ENCODE peak calls at places on chromosomes 12 and 14, in eight cellular contexts. One of them, this sample, is unnamed.

GRCh38 chr12:71594214-71594948 is 69.3 kb downstream of the ZFC3H1 start:
- DNase-seq in cardiac muscle cell: peak
- DNase-seq in upper lobe of left lung: no peak
- DNase-seq in colonic mucosa: no peak
- DNase-seq in right lobe of liver: no peak
- DNase-seq in dorsolateral prefrontal cortex: no peak
- DNase-seq in body of pancreas: peak
- DNase-seq in CD8-positive, alpha-beta T cell: no peak
- DNase-seq in this sample: no peak

GRCh38 chr14:65156568-65157366 is 54.5 kb upstream of the MAX start:
- DNase-seq in cardiac muscle cell: peak
- DNase-seq in upper lobe of left lung: peak
- DNase-seq in colonic mucosa: no peak
- DNase-seq in right lobe of liver: peak
- DNase-seq in dorsolateral prefrontal cortex: no peak
- DNase-seq in body of pancreas: no peak
- DNase-seq in CD8-positive, alpha-beta T cell: no peak
- DNase-seq in this sample: no peak

GRCh38 chr12:66497000-66497897 is 181.6 kb downstream of the GRIP1 start:
- DNase-seq in cardiac muscle cell: peak
- DNase-seq in upper lobe of left lung: no peak
- DNase-seq in colonic mucosa: no peak
- DNase-seq in right lobe of liver: no peak
- DNase-seq in dorsolateral prefrontal cortex: no peak
- DNase-seq in body of pancreas: no peak
- DNase-seq in CD8-positive, alpha-beta T cell: no peak
- DNase-seq in this sample: no peak

GRCh38 chr12:107642240-107642639 is 43.4 kb upstream of the PWP1 start:
- DNase-seq in cardiac muscle cell: no peak
- DNase-seq in upper lobe of left lung: no peak
- DNase-seq in colonic mucosa: no peak
- DNase-seq in right lobe of liver: no peak
- DNase-seq in dorsolateral prefrontal cortex: no peak
- DNase-seq in body of pancreas: no peak
- DNase-seq in CD8-positive, alpha-beta T cell: no peak
- DNase-seq in this sample: no peak

GRCh38 chr14:50599700-50600444 is 39.9 kb downstream of the ATL1 start:
- DNase-seq in cardiac muscle cell: peak
- DNase-seq in upper lobe of left lung: no peak
- DNase-seq in colonic mucosa: no peak
- DNase-seq in right lobe of liver: no peak
- DNase-seq in dorsolateral prefrontal cortex: no peak
- DNase-seq in body of pancreas: no peak
- DNase-seq in CD8-positive, alpha-beta T cell: no peak
- DNase-seq in this sample: no peak

GRCh38 chr12:25840678-25841077 is 117.8 kb upstream of the RASSF8 start:
- DNase-seq in cardiac muscle cell: peak
- DNase-seq in upper lobe of left lung: no peak
- DNase-seq in colonic mucosa: no peak
- DNase-seq in right lobe of liver: no peak
- DNase-seq in dorsolateral prefrontal cortex: no peak
- DNase-seq in body of pancreas: no peak
- DNase-seq in CD8-positive, alpha-beta T cell: no peak
- DNase-seq in this sample: no peak

GRCh38 chr12:98483621-98484455 is 31.6 kb upstream of the TMPO start:
- DNase-seq in cardiac muscle cell: peak
- DNase-seq in upper lobe of left lung: no peak
- DNase-seq in colonic mucosa: no peak
- DNase-seq in right lobe of liver: no peak
- DNase-seq in dorsolateral prefrontal cortex: no peak
- DNase-seq in body of pancreas: peak
- DNase-seq in CD8-positive, alpha-beta T cell: no peak
- DNase-seq in this sample: no peak

GRCh38 chr12:128863957-128864356 is 10.7 kb downstream of the GLT1D1 start:
- DNase-seq in cardiac muscle cell: no peak
- DNase-seq in upper lobe of left lung: no peak
- DNase-seq in colonic mucosa: no peak
- DNase-seq in right lobe of liver: peak
- DNase-seq in dorsolateral prefrontal cortex: no peak
- DNase-seq in body of pancreas: no peak
- DNase-seq in CD8-positive, alpha-beta T cell: no peak
- DNase-seq in this sample: no peak

DNA sequence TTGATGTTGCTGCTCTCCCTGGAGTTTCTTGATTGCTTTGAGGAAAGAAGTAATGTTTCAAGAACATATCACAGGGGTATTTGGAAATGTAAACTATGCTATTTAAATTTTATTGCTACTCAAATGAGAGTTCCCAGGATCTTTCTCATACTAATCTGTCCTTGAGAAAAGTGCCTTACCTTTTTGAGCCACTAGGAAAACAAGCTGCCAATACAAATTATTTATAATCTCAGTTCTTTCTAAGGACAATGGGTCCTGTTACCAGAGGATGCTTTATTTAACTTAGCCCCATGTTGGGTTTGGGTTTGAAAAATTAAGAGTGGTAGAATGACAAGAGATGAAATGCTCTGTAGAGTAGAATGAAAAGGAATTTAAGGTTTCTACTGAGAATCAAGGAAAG is 258.2 kb upstream of the PRKD1 start:
- DNase-seq in cardiac muscle cell: no peak
- DNase-seq in upper lobe of left lung: no peak
- DNase-seq in colonic mucosa: no peak
- DNase-seq in right lobe of liver: no peak
- DNase-seq in dorsolateral prefrontal cortex: no peak
- DNase-seq in body of pancreas: no peak
- DNase-seq in CD8-positive, alpha-beta T cell: no peak
- DNase-seq in this sample: no peak
- TF ChIP-seq CTCF in cardiac muscle cell: no peak
- TF ChIP-seq CTCF in upper lobe of left lung: no peak
- TF ChIP-seq CTCF in colonic mucosa: no peak
- TF ChIP-seq CTCF in right lobe of liver: no peak
- TF ChIP-seq CTCF in dorsolateral prefrontal cortex: no peak
- TF ChIP-seq CTCF in body of pancreas: no peak
- TF ChIP-seq CTCF in CD8-positive, alpha-beta T cell: no peak
- TF ChIP-seq CTCF in this sample: no peak

GRCh38 chr12:14614704-14615121 is 47.0 kb upstream of the PLBD1 start:
- DNase-seq in cardiac muscle cell: no peak
- DNase-seq in upper lobe of left lung: no peak
- DNase-seq in colonic mucosa: peak
- DNase-seq in right lobe of liver: no peak
- DNase-seq in dorsolateral prefrontal cortex: no peak
- DNase-seq in body of pancreas: no peak
- DNase-seq in CD8-positive, alpha-beta T cell: no peak
- DNase-seq in this sample: no peak

GRCh38 chr12:14621821-14622220 is 54.1 kb upstream of the PLBD1 start:
- DNase-seq in cardiac muscle cell: no peak
- DNase-seq in upper lobe of left lung: no peak
- DNase-seq in colonic mucosa: no peak
- DNase-seq in right lobe of liver: no peak
- DNase-seq in dorsolateral prefrontal cortex: no peak
- DNase-seq in body of pancreas: no peak
- DNase-seq in CD8-positive, alpha-beta T cell: no peak
- DNase-seq in this sample: no peak

GRCh38 chr12:14618990-14619389 is 51.3 kb upstream of the PLBD1 start:
- DNase-seq in cardiac muscle cell: peak
- DNase-seq in upper lobe of left lung: no peak
- DNase-seq in colonic mucosa: no peak
- DNase-seq in right lobe of liver: no peak
- DNase-seq in dorsolateral prefrontal cortex: peak
- DNase-seq in body of pancreas: no peak
- DNase-seq in CD8-positive, alpha-beta T cell: no peak
- DNase-seq in this sample: peak

GRCh38 chr12:14619731-14620501 is 52.2 kb upstream of the PLBD1 start:
- DNase-seq in cardiac muscle cell: no peak
- DNase-seq in upper lobe of left lung: no peak
- DNase-seq in colonic mucosa: peak
- DNase-seq in right lobe of liver: no peak
- DNase-seq in dorsolateral prefrontal cortex: no peak
- DNase-seq in body of pancreas: peak
- DNase-seq in CD8-positive, alpha-beta T cell: no peak
- DNase-seq in this sample: no peak
- H3K27ac ChIP-seq in cardiac muscle cell: no peak
- H3K27ac ChIP-seq in upper lobe of left lung: no peak
- H3K27ac ChIP-seq in colonic mucosa: peak
- H3K27ac ChIP-seq in right lobe of liver: no peak
- H3K27ac ChIP-seq in dorsolateral prefrontal cortex: no peak
- H3K27ac ChIP-seq in body of pancreas: peak
- H3K27ac ChIP-seq in CD8-positive, alpha-beta T cell: no peak
- H3K27ac ChIP-seq in this sample: no peak

GRCh38 chr12:852864-853263 is 96.6 kb downstream of the RAD52 start:
- DNase-seq in cardiac muscle cell: no peak
- DNase-seq in upper lobe of left lung: no peak
- DNase-seq in colonic mucosa: no peak
- DNase-seq in right lobe of liver: no peak
- DNase-seq in dorsolateral prefrontal cortex: no peak
- DNase-seq in body of pancreas: no peak
- DNase-seq in CD8-positive, alpha-beta T cell: no peak
- DNase-seq in this sample: no peak
- TF ChIP-seq CTCF in cardiac muscle cell: no peak
- TF ChIP-seq CTCF in upper lobe of left lung: no peak
- TF ChIP-seq CTCF in colonic mucosa: no peak
- TF ChIP-seq CTCF in right lobe of liver: no peak
- TF ChIP-seq CTCF in dorsolateral prefrontal cortex: no peak
- TF ChIP-seq CTCF in body of pancreas: no peak
- TF ChIP-seq CTCF in CD8-positive, alpha-beta T cell: no peak
- TF ChIP-seq CTCF in this sample: no peak

GRCh38 chr12:11884661-11885060 is 186.1 kb upstream of the BCL2L14 start:
- DNase-seq in cardiac muscle cell: peak
- DNase-seq in upper lobe of left lung: no peak
- DNase-seq in colonic mucosa: peak
- DNase-seq in right lobe of liver: no peak
- DNase-seq in dorsolateral prefrontal cortex: no peak
- DNase-seq in body of pancreas: no peak
- DNase-seq in CD8-positive, alpha-beta T cell: no peak
- DNase-seq in this sample: no peak

GRCh38 chr12:11886339-11886738 is 184.4 kb upstream of the BCL2L14 start:
- DNase-seq in cardiac muscle cell: no peak
- DNase-seq in upper lobe of left lung: no peak
- DNase-seq in colonic mucosa: no peak
- DNase-seq in right lobe of liver: no peak
- DNase-seq in dorsolateral prefrontal cortex: no peak
- DNase-seq in body of pancreas: no peak
- DNase-seq in CD8-positive, alpha-beta T cell: no peak
- DNase-seq in this sample: no peak

GRCh38 chr12:11888029-11888428 is 182.7 kb upstream of the BCL2L14 start:
- DNase-seq in cardiac muscle cell: no peak
- DNase-seq in upper lobe of left lung: no peak
- DNase-seq in colonic mucosa: no peak
- DNase-seq in right lobe of liver: no peak
- DNase-seq in dorsolateral prefrontal cortex: no peak
- DNase-seq in body of pancreas: no peak
- DNase-seq in CD8-positive, alpha-beta T cell: no peak
- DNase-seq in this sample: no peak

GRCh38 chr12:11882301-11883019 is 188.3 kb upstream of the BCL2L14 start:
- DNase-seq in cardiac muscle cell: no peak
- DNase-seq in upper lobe of left lung: no peak
- DNase-seq in colonic mucosa: peak
- DNase-seq in right lobe of liver: no peak
- DNase-seq in dorsolateral prefrontal cortex: no peak
- DNase-seq in body of pancreas: no peak
- DNase-seq in CD8-positive, alpha-beta T cell: no peak
- DNase-seq in this sample: no peak

GRCh38 chr12:11885261-11886038 is 185.3 kb upstream of the BCL2L14 start:
- DNase-seq in cardiac muscle cell: peak
- DNase-seq in upper lobe of left lung: no peak
- DNase-seq in colonic mucosa: peak
- DNase-seq in right lobe of liver: peak
- DNase-seq in dorsolateral prefrontal cortex: no peak
- DNase-seq in body of pancreas: peak
- DNase-seq in CD8-positive, alpha-beta T cell: no peak
- DNase-seq in this sample: no peak
- H3K27ac ChIP-seq in cardiac muscle cell: peak
- H3K27ac ChIP-seq in upper lobe of left lung: peak
- H3K27ac ChIP-seq in colonic mucosa: peak
- H3K27ac ChIP-seq in right lobe of liver: peak
- H3K27ac ChIP-seq in dorsolateral prefrontal cortex: no peak
- H3K27ac ChIP-seq in body of pancreas: peak
- H3K27ac ChIP-seq in CD8-positive, alpha-beta T cell: no peak
- H3K27ac ChIP-seq in this sample: no peak

GRCh38 chr14:31421200-31421599 is 850 bp upstream of the HEATR5A start:
- DNase-seq in cardiac muscle cell: no peak
- DNase-seq in upper lobe of left lung: no peak
- DNase-seq in colonic mucosa: no peak
- DNase-seq in right lobe of liver: no peak
- DNase-seq in dorsolateral prefrontal cortex: no peak
- DNase-seq in body of pancreas: no peak
- DNase-seq in CD8-positive, alpha-beta T cell: no peak
- DNase-seq in this sample: no peak

GRCh38 chr14:31420013-31420318 is 384 bp downstream of the HEATR5A start:
- DNase-seq in cardiac muscle cell: no peak
- DNase-seq in upper lobe of left lung: peak
- DNase-seq in colonic mucosa: peak
- DNase-seq in right lobe of liver: peak
- DNase-seq in dorsolateral prefrontal cortex: peak
- DNase-seq in body of pancreas: peak
- DNase-seq in CD8-positive, alpha-beta T cell: no peak
- DNase-seq in this sample: peak

GRCh38 chr14:31418440-31418839 is 1.9 kb downstream of the HEATR5A start:
- DNase-seq in cardiac muscle cell: no peak
- DNase-seq in upper lobe of left lung: no peak
- DNase-seq in colonic mucosa: no peak
- DNase-seq in right lobe of liver: no peak
- DNase-seq in dorsolateral prefrontal cortex: no peak
- DNase-seq in body of pancreas: no peak
- DNase-seq in CD8-positive, alpha-beta T cell: no peak
- DNase-seq in this sample: no peak

GRCh38 chr14:31419179-31420012 is 954 bp downstream of the HEATR5A start:
- DNase-seq in cardiac muscle cell: peak
- DNase-seq in upper lobe of left lung: no peak
- DNase-seq in colonic mucosa: no peak
- DNase-seq in right lobe of liver: no peak
- DNase-seq in dorsolateral prefrontal cortex: no peak
- DNase-seq in body of pancreas: no peak
- DNase-seq in CD8-positive, alpha-beta T cell: no peak
- DNase-seq in this sample: no peak

DNA sequence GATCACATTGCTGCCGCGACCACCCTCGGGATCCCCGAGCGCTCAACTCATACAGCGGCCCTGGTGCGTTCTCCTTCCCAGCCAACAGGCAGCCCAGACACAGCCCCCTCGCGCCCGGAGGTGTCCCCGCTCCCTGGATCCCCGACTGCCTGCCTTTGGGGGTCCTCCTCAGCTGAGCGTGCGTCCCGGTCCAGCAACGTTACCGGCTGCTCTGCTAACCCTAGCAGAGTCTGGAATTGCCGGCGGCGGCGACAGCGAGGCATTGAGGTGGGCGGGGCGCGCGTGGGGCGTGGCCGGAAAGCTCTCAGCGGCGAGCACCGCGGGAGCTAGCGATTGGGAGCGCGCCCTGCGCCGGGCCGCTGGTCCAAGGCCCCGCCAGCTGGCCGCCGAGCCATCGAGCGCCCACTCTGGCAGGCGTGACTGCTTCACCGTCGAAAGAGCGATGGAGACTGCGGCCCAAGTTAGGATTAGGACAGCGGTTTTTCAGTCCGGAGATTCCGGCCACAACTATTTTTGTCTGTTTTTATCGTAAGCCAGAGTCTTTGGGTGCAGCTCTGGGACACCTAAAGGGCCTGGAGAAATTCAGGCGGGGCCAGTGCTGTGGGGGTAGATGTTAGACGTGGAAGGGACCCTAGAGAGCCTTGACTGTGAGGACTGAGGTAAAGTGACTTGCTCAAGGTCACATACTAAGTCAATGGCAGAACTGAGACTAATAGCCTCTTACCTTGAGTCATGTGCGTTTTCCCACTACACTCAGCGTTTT is at the start of gene HEATR5A:
- DNase-seq in cardiac muscle cell: peak
- DNase-seq in upper lobe of left lung: peak
- DNase-seq in colonic mucosa: peak
- DNase-seq in right lobe of liver: peak
- DNase-seq in dorsolateral prefrontal cortex: peak
- DNase-seq in body of pancreas: peak
- DNase-seq in CD8-positive, alpha-beta T cell: peak
- DNase-seq in this sample: peak
- TF ChIP-seq CTCF in cardiac muscle cell: peak
- TF ChIP-seq CTCF in upper lobe of left lung: peak
- TF ChIP-seq CTCF in colonic mucosa: no peak
- TF ChIP-seq CTCF in right lobe of liver: no peak
- TF ChIP-seq CTCF in dorsolateral prefrontal cortex: peak
- TF ChIP-seq CTCF in body of pancreas: peak
- TF ChIP-seq CTCF in CD8-positive, alpha-beta T cell: no peak
- TF ChIP-seq CTCF in this sample: peak

This sample was measured in WERI-Rb-1.